ENCODE peak calls at places on chromosome 6, in six cellular contexts. D is stimulated activated CD8-positive, alpha-beta memory T cell treated with anti-CD3 and anti-CD28 coated beads, Interleukin-2, amount 100 ng/mL, for 1 hour; E is caudate nucleus; X is SW 1271; C is activated T-cell treated with anti-CD3 and anti-CD28 coated beads, Interleukin-2, amount 50 U/mL, for 4 hours; W is iris pigment epithelial cell. N is an unnamed sample.

GRCh38 chr6:79570802-79571367 is 33.7 kb upstream of the LCA5 start:
- DNase-seq in E (no peak), C (no peak), X (peak; percentile 51), D (no peak), W (peak; percentile 59), N (no peak)

GRCh38 chr6:16570221-16570553 is 191.1 kb downstream of the ATXN1 start:
- DNase-seq in W (no peak), D (no peak), X (no peak), C (no peak), E (no peak), N (no peak)

GRCh38 chr6:170128811-170129681 is 161.8 kb downstream of the DLL1 start:
- DNase-seq in X (no peak), D (no peak), E (no peak), W (no peak), C (no peak), N (no peak)

GRCh38 chr6:42819803-42820508 is 38.1 kb downstream of the BICRAL start:
- DNase-seq in E (no peak), C (no peak), W (no peak), X (peak; percentile 15), D (no peak), N (no peak)

GRCh38 chr6:67640462-67640861 is 994.6 kb upstream of the ADGRB3 start:
- DNase-seq in D (no peak), W (peak; percentile 62), C (no peak), E (no peak), X (no peak), N (no peak)

GRCh38 chr6:167703347-167703746 is 123.4 kb upstream of the AFDN start:
- DNase-seq in D (no peak), W (no peak), E (no peak), X (no peak), C (no peak), N (no peak)

GRCh38 chr6:146990821-146991798 is 213.1 kb upstream of the STXBP5 start:
- DNase-seq in C (no peak), E (no peak), D (no peak), W (peak; percentile 91), X (no peak), N (no peak)

GRCh38 chr6:139230421-139230840 is 61.4 kb downstream of the TXLNB start:
- DNase-seq in C (no peak), E (no peak), X (no peak), W (peak; percentile 37), D (no peak), N (no peak)

GRCh38 chr6:36616888-36617521 is 22.8 kb downstream of the SRSF3 start:
- DNase-seq in D (no peak), X (no peak), E (no peak), C (no peak), W (no peak), N (no peak)

GRCh38 chr6:90169328-90169886 is 127.2 kb downstream of the BACH2 start:
- DNase-seq in E (no peak), X (no peak), W (peak; percentile 10), C (no peak), D (no peak), N (no peak)

GRCh38 chr6:71879016-71879415 is 7.3 kb upstream of the RIMS1 start:
- DNase-seq in D (no peak), E (no peak), C (no peak), W (peak; percentile 24), X (peak; percentile 2), N (no peak)

GRCh38 chr6:35596448-35597442 is 84.0 kb upstream of the TULP1 start:
- DNase-seq in E (no peak), D (no peak), W (peak; percentile 93), C (no peak), X (peak; percentile 55), N (no peak)

GRCh38 chr6:132300323-132300949 is 100.8 kb downstream of the MOXD1 start:
- DNase-seq in E (no peak), W (peak; percentile 73), D (no peak), X (peak; percentile 45), C (no peak), N (no peak)

GRCh38 chr6:11944111-11944510 is 68.0 kb upstream of the HIVEP1 start:
- DNase-seq in E (no peak), X (no peak), C (no peak), W (no peak), D (no peak), N (no peak)

GRCh38 chr6:35486005-35486925 is 10.6 kb downstream of the TEAD3 start:
- DNase-seq in E (no peak), W (no peak), X (no peak), D (no peak), C (no peak), N (no peak)

GRCh38 chr6:163404825-163405265 is 9.7 kb upstream of the QKI start:
- DNase-seq in W (peak; percentile 47), D (no peak), C (no peak), E (peak; percentile 32), X (no peak), N (no peak)

GRCh38 chr6:105993769-105994521 is 92.2 kb upstream of the PRDM1 start:
- DNase-seq in D (no peak), W (no peak), X (no peak), E (no peak), C (peak; percentile 35), N (peak; percentile 43)

GRCh38 chr6:101102702-101103101 is 221.6 kb upstream of the ASCC3 start:
- DNase-seq in D (no peak), E (no peak), W (no peak), X (no peak), C (no peak), N (no peak)

GRCh38 chr6:162119349-162119748 is 608.2 kb downstream of the PRKN start:
- DNase-seq in X (no peak), E (no peak), D (no peak), W (no peak), C (no peak), N (no peak)

GRCh38 chr6:41646026-41646795 is 7.9 kb downstream of the MDFI start:
- DNase-seq in C (no peak), D (no peak), E (no peak), W (no peak), X (no peak), N (no peak)

GRCh38 chr6:27091661-27092315 is 155.7 kb upstream of the PRSS16 start:
- DNase-seq in W (peak; percentile 97), X (peak; percentile 98), D (no peak), C (no peak), E (no peak), N (no peak)

GRCh38 chr6:15285682-15286294 is 39.9 kb downstream of the JARID2 start:
- DNase-seq in W (peak; percentile 43), C (no peak), X (peak; percentile 38), D (no peak), E (no peak), N (no peak)

GRCh38 chr6:133227344-133227743 is 13.8 kb upstream of the EYA4 start:
- DNase-seq in W (no peak), X (no peak), E (no peak), D (no peak), C (no peak), N (no peak)

GRCh38 chr6:79134699-79135474 is 56.8 kb upstream of the PHIP start:
- DNase-seq in C (no peak), W (no peak), E (no peak), X (no peak), D (no peak), N (no peak)

GRCh38 chr6:97305676-97306075 is 22.7 kb upstream of the MMS22L start:
- DNase-seq in X (no peak), C (no peak), E (no peak), W (no peak), D (no peak), N (no peak)

GRCh38 chr6:57216235-57217101 is 5.6 kb downstream of the RAB23 start:
- DNase-seq in W (peak; percentile 83), E (no peak), X (no peak), C (no peak), D (no peak), N (no peak)

N was measured in CD4-positive, alpha-beta T cell.